ENCODE peak calls at places on chromosome 10, in nine cellular contexts. One of them, this sample, is unnamed. For H3K4me1, the result is how much of the 10 kb centered on the place peaks cover.

GRCh38 chr10:99938563-99938962 is 71.2 kb downstream of the DNMBP start:
- DNase-seq in osteoblast: no peak
- DNase-seq in left ventricle myocardium inferior: no peak
- DNase-seq in H9: no peak
- DNase-seq in A673: no peak
- DNase-seq in heart right ventricle: no peak
- DNase-seq in ovary: no peak
- DNase-seq in spleen: no peak
- DNase-seq in tibial artery: no peak
- DNase-seq in this sample: no peak

GRCh38 chr10:73759512-73760115 is 15.4 kb downstream of the SEC24C start:
- DNase-seq in ovary: no peak
- DNase-seq in spleen: peak
- DNase-seq in A673: no peak
- DNase-seq in tibial artery: no peak
- DNase-seq in osteoblast: no peak
- DNase-seq in H9: no peak
- DNase-seq in left ventricle myocardium inferior: no peak
- DNase-seq in heart right ventricle: no peak
- DNase-seq in this sample: peak

GRCh38 chr10:45254892-45255291 is 60.5 kb downstream of the OR13A1 start:
- DNase-seq in left ventricle myocardium inferior: no peak
- DNase-seq in spleen: no peak
- DNase-seq in tibial artery: no peak
- DNase-seq in ovary: no peak
- DNase-seq in A673: no peak
- DNase-seq in H9: no peak
- DNase-seq in osteoblast: peak
- DNase-seq in heart right ventricle: no peak
- DNase-seq in this sample: no peak

GRCh38 chr10:99339077-99339476 is 9.9 kb downstream of the CNNM1 start:
- DNase-seq in tibial artery: no peak
- DNase-seq in ovary: no peak
- DNase-seq in osteoblast: no peak
- DNase-seq in left ventricle myocardium inferior: no peak
- DNase-seq in heart right ventricle: no peak
- DNase-seq in A673: no peak
- DNase-seq in spleen: no peak
- DNase-seq in H9: no peak
- DNase-seq in this sample: no peak

GRCh38 chr10:7117806-7118674 is 292.8 kb downstream of the SFMBT2 start:
- DNase-seq in ovary: no peak
- DNase-seq in tibial artery: no peak
- DNase-seq in heart right ventricle: no peak
- DNase-seq in spleen: no peak
- DNase-seq in left ventricle myocardium inferior: no peak
- DNase-seq in osteoblast: no peak
- DNase-seq in A673: no peak
- DNase-seq in H9: no peak
- DNase-seq in this sample: no peak

GRCh38 chr10:31166606-31167005 is 134.9 kb upstream of the ZNF438 start:
- DNase-seq in spleen: no peak
- DNase-seq in left ventricle myocardium inferior: no peak
- DNase-seq in heart right ventricle: no peak
- DNase-seq in A673: no peak
- DNase-seq in tibial artery: no peak
- DNase-seq in ovary: no peak
- DNase-seq in H9: no peak
- DNase-seq in osteoblast: no peak
- DNase-seq in this sample: no peak

GRCh38 chr10:72419241-72419640 is 64.5 kb upstream of the DNAJB12 start:
- DNase-seq in tibial artery: no peak
- DNase-seq in heart right ventricle: no peak
- DNase-seq in ovary: no peak
- DNase-seq in left ventricle myocardium inferior: no peak
- DNase-seq in H9: no peak
- DNase-seq in spleen: no peak
- DNase-seq in A673: no peak
- DNase-seq in osteoblast: no peak
- DNase-seq in this sample: no peak

GRCh38 chr10:71766717-71767419 is 6.5 kb downstream of the VSIR start:
- DNase-seq in osteoblast: peak
- DNase-seq in H9: no peak
- DNase-seq in ovary: peak
- DNase-seq in tibial artery: peak
- DNase-seq in A673: no peak
- DNase-seq in heart right ventricle: peak
- DNase-seq in spleen: peak
- DNase-seq in left ventricle myocardium inferior: peak
- DNase-seq in this sample: no peak

GRCh38 chr10:57222129-57222528 is 861.1 kb upstream of the ZWINT start:
- DNase-seq in H9: no peak
- DNase-seq in tibial artery: no peak
- DNase-seq in A673: no peak
- DNase-seq in ovary: no peak
- DNase-seq in left ventricle myocardium inferior: no peak
- DNase-seq in osteoblast: no peak
- DNase-seq in heart right ventricle: no peak
- DNase-seq in spleen: no peak
- DNase-seq in this sample: no peak

GRCh38 chr10:8133146-8133545 is 78.7 kb downstream of the GATA3 start:
- DNase-seq in spleen: no peak
- DNase-seq in tibial artery: no peak
- DNase-seq in left ventricle myocardium inferior: no peak
- DNase-seq in ovary: no peak
- DNase-seq in osteoblast: no peak
- DNase-seq in H9: no peak
- DNase-seq in heart right ventricle: no peak
- DNase-seq in A673: no peak
- DNase-seq in this sample: no peak

GRCh38 chr10:99369126-99369525 is 40.0 kb downstream of the CNNM1 start:
- DNase-seq in heart right ventricle: no peak
- DNase-seq in left ventricle myocardium inferior: no peak
- DNase-seq in osteoblast: no peak
- DNase-seq in tibial artery: no peak
- DNase-seq in ovary: no peak
- DNase-seq in spleen: no peak
- DNase-seq in H9: no peak
- DNase-seq in A673: no peak
- DNase-seq in this sample: no peak

GRCh38 chr10:102452672-102453340 is 1.5 kb upstream of the C10orf95 start:
- DNase-seq in A673: peak
- DNase-seq in left ventricle myocardium inferior: no peak
- DNase-seq in spleen: no peak
- DNase-seq in H9: no peak
- DNase-seq in heart right ventricle: no peak
- DNase-seq in tibial artery: peak
- DNase-seq in ovary: no peak
- DNase-seq in osteoblast: peak
- DNase-seq in this sample: peak

GRCh38 chr10:21528452-21529235 is 3.2 kb upstream of the SKIDA1 start:
- DNase-seq in osteoblast: no peak
- DNase-seq in left ventricle myocardium inferior: no peak
- DNase-seq in H9: no peak
- DNase-seq in spleen: no peak
- DNase-seq in A673: peak
- DNase-seq in heart right ventricle: no peak
- DNase-seq in ovary: no peak
- DNase-seq in tibial artery: no peak
- DNase-seq in this sample: no peak

DNA sequence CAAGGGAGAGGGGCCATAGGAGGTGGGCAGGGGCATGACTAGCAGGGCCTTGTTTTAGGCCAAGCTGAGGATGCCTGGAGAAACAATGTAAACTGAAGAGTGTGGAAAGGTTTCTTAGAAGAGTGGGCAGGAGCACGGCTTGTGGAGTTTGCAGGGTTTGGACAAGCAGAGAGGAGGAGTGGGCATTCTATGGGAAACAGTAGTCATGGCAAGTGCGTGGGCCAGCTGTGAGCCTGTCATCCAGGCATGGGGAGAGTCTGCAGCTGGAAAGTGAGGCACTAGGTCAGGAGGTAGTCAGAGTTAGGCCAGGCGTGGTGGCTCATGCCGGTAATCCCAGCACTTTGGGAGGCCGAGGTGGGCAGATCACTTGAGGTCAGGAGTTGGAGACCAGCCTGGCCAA is 130.1 kb downstream of the SH3PXD2A start:
- DNase-seq in A673: no peak
- DNase-seq in osteoblast: peak
- DNase-seq in ovary: no peak
- DNase-seq in spleen: no peak
- DNase-seq in tibial artery: no peak
- DNase-seq in H9: no peak
- DNase-seq in heart right ventricle: no peak
- DNase-seq in left ventricle myocardium inferior: no peak
- DNase-seq in this sample: peak
- H3K27ac ChIP-seq in A673: no peak
- H3K27ac ChIP-seq in osteoblast: no peak
- H3K27ac ChIP-seq in ovary: no peak
- H3K27ac ChIP-seq in spleen: no peak
- H3K27ac ChIP-seq in tibial artery: no peak
- H3K27ac ChIP-seq in H9: no peak
- H3K27ac ChIP-seq in heart right ventricle: no peak
- H3K27ac ChIP-seq in left ventricle myocardium inferior: no peak
- H3K27ac ChIP-seq in this sample: no peak

DNA sequence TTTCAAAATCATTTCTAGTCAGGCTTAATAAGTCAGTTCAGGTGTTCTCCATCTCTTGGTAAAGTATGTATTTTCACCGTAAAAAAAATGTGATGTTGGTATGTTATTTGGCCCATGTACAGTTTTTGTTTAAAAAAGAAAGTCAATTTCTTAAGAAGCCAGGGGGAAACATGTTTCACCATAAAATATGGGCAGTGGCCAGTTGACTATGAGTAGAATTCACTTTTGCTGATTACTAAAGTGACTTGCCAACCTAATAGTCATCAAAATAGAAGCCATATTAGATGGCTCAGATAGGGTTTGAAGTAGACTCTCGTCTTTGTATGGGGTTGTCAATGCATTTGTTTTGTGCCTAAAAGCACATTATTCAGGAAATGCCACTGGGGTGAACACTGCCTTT is 266.3 kb downstream of the BICC1 start:
- DNase-seq in ovary: no peak
- DNase-seq in H9: no peak
- DNase-seq in A673: no peak
- DNase-seq in tibial artery: no peak
- DNase-seq in left ventricle myocardium inferior: no peak
- DNase-seq in spleen: no peak
- DNase-seq in heart right ventricle: no peak
- DNase-seq in osteoblast: no peak
- DNase-seq in this sample: no peak
- H3K4me1 ChIP-seq in ovary: under half
- H3K4me1 ChIP-seq in H9: under half
- H3K4me1 ChIP-seq in A673: under half
- H3K4me1 ChIP-seq in tibial artery: under half
- H3K4me1 ChIP-seq in left ventricle myocardium inferior: under half
- H3K4me1 ChIP-seq in spleen: under half
- H3K4me1 ChIP-seq in heart right ventricle: under half
- H3K4me1 ChIP-seq in osteoblast: half or more
- H3K4me1 ChIP-seq in this sample: under half

GRCh38 chr10:11378835-11379234 is 232.6 kb downstream of the USP6NL start:
- DNase-seq in A673: no peak
- DNase-seq in heart right ventricle: peak
- DNase-seq in left ventricle myocardium inferior: peak
- DNase-seq in spleen: no peak
- DNase-seq in H9: no peak
- DNase-seq in tibial artery: no peak
- DNase-seq in osteoblast: peak
- DNase-seq in ovary: no peak
- DNase-seq in this sample: no peak
- TF ChIP-seq CTCF in A673: no peak
- TF ChIP-seq CTCF in heart right ventricle: no peak
- TF ChIP-seq CTCF in left ventricle myocardium inferior: no peak
- TF ChIP-seq CTCF in spleen: no peak
- TF ChIP-seq CTCF in H9: no peak
- TF ChIP-seq CTCF in tibial artery: no peak
- TF ChIP-seq CTCF in osteoblast: no peak
- TF ChIP-seq CTCF in ovary: no peak
- TF ChIP-seq CTCF in this sample: no peak

DNA sequence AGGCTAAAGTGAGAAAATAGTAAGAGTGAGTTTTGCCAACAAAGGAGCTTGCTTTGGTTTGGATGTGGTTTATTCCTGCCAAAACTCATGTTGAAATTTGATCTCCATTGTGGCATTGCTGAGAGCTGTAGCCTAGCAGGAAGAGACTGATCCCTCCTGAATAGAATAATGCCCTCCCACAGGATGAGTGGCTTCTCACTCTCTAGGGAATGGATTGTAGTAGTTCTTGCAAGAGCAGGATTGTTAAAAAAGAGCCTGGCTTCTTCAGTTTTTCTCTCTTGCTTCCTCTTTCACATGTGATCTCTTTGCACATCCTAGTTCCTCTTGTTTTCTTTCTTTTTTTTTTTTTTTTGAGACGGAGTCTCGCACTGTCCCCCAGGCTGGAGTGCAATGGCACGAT is 34.4 kb downstream of the ASAH2 start:
- DNase-seq in osteoblast: no peak
- DNase-seq in H9: peak
- DNase-seq in spleen: no peak
- DNase-seq in A673: peak
- DNase-seq in ovary: no peak
- DNase-seq in left ventricle myocardium inferior: no peak
- DNase-seq in tibial artery: no peak
- DNase-seq in heart right ventricle: no peak
- DNase-seq in this sample: no peak
- H3K27ac ChIP-seq in osteoblast: no peak
- H3K27ac ChIP-seq in H9: no peak
- H3K27ac ChIP-seq in spleen: no peak
- H3K27ac ChIP-seq in A673: peak
- H3K27ac ChIP-seq in ovary: no peak
- H3K27ac ChIP-seq in left ventricle myocardium inferior: no peak
- H3K27ac ChIP-seq in tibial artery: no peak
- H3K27ac ChIP-seq in heart right ventricle: no peak
- H3K27ac ChIP-seq in this sample: no peak

GRCh38 chr10:124724279-124725027 is 19.7 kb downstream of the FAM53B start:
- DNase-seq in heart right ventricle: no peak
- DNase-seq in tibial artery: peak
- DNase-seq in left ventricle myocardium inferior: no peak
- DNase-seq in A673: no peak
- DNase-seq in ovary: no peak
- DNase-seq in osteoblast: no peak
- DNase-seq in spleen: peak
- DNase-seq in H9: no peak
- DNase-seq in this sample: peak
- H3K4me1 ChIP-seq in heart right ventricle: half or more
- H3K4me1 ChIP-seq in tibial artery: under half
- H3K4me1 ChIP-seq in left ventricle myocardium inferior: half or more
- H3K4me1 ChIP-seq in A673: under half
- H3K4me1 ChIP-seq in ovary: under half
- H3K4me1 ChIP-seq in osteoblast: under half
- H3K4me1 ChIP-seq in spleen: half or more
- H3K4me1 ChIP-seq in H9: under half
- H3K4me1 ChIP-seq in this sample: half or more

GRCh38 chr10:114121031-114121430 is 53.0 kb downstream of the CCDC186 start:
- DNase-seq in left ventricle myocardium inferior: no peak
- DNase-seq in osteoblast: no peak
- DNase-seq in heart right ventricle: no peak
- DNase-seq in ovary: no peak
- DNase-seq in A673: no peak
- DNase-seq in H9: no peak
- DNase-seq in spleen: no peak
- DNase-seq in tibial artery: no peak
- DNase-seq in this sample: no peak
- TF ChIP-seq CTCF in left ventricle myocardium inferior: no peak
- TF ChIP-seq CTCF in osteoblast: no peak
- TF ChIP-seq CTCF in heart right ventricle: peak
- TF ChIP-seq CTCF in ovary: no peak
- TF ChIP-seq CTCF in A673: no peak
- TF ChIP-seq CTCF in H9: no peak
- TF ChIP-seq CTCF in spleen: no peak
- TF ChIP-seq CTCF in tibial artery: no peak
- TF ChIP-seq CTCF in this sample: no peak

This sample was measured in left lung.